ENCODE peak calls at places on chromosomes 3 and 15, in six cellular contexts. G is GM12864, T is heart left ventricle, L is astrocyte of the spinal cord, I is A673, R is HL-60. E is an unnamed sample.
A peak's percentile ranks its signal among the peaks of the same experiment; 100 is the strongest.

GRCh38 chr3:59392116-59392515 is 342.3 kb upstream of the CFAP20DC start:
- DNase-seq in I (no peak), G (no peak), T (no peak), R (no peak), L (no peak), E (no peak)

GRCh38 chr3:101414121-101414520 is 93.7 kb upstream of the IMPG2 start:
- DNase-seq in R (no peak), L (no peak), T (no peak), I (no peak), G (no peak), E (no peak)

GRCh38 chr3:197430961-197431910 is 124.5 kb downstream of the BDH1 start:
- DNase-seq in T (no peak), G (no peak), I (no peak), R (no peak), L (peak; percentile 71), E (no peak)

GRCh38 chr15:92384391-92384790 is 9.3 kb upstream of the ST8SIA2 start:
- DNase-seq in T (no peak), G (no peak), I (no peak), L (no peak), R (no peak), E (no peak)

GRCh38 chr15:75230524-75231371 is 27.4 kb upstream of the GOLGA6C start:
- DNase-seq in T (no peak), G (no peak), I (no peak), L (no peak), R (no peak), E (no peak)

GRCh38 chr3:16242177-16242576 is 22.6 kb downstream of the DPH3 start:
- DNase-seq in T (no peak), G (no peak), L (no peak), R (no peak), I (no peak), E (no peak)

GRCh38 chr3:63914312-63914711 is 2.1 kb upstream of the SCAANT1 start:
- DNase-seq in L (no peak), R (no peak), I (peak; percentile 39), G (no peak), T (no peak), E (no peak)

GRCh38 chr3:39327746-39328349 is 1.7 kb upstream of the CCR8 start:
- DNase-seq in L (no peak), T (no peak), I (no peak), G (no peak), R (no peak), E (peak; percentile 89)

GRCh38 chr3:113728661-113729060 is 17.4 kb downstream of the NAA50 start:
- DNase-seq in L (no peak), G (no peak), I (no peak), T (no peak), R (no peak), E (no peak)

GRCh38 chr15:70264014-70264492 is 166.3 kb upstream of the TLE3 start:
- DNase-seq in G (no peak), I (no peak), T (no peak), L (peak; percentile 36), R (peak; percentile 70), E (no peak)

GRCh38 chr3:135012101-135012500 is 217.0 kb downstream of the EPHB1 start:
- DNase-seq in R (no peak), G (no peak), I (no peak), L (no peak), T (no peak), E (no peak)

GRCh38 chr3:5039585-5039984 is 60.3 kb downstream of the BHLHE40 start:
- DNase-seq in L (no peak), G (no peak), R (no peak), T (no peak), I (no peak), E (no peak)

GRCh38 chr15:34367128-34368081 is at the start of gene LPCAT4:
- DNase-seq in L (peak; percentile 89), G (peak; percentile 77), I (peak; percentile 92), R (peak; percentile 88), T (peak; percentile 94), E (peak; percentile 98)

GRCh38 chr3:46488735-46489361 is 8.9 kb upstream of the RTP3 start:
- DNase-seq in L (peak; percentile 86), T (peak; percentile 95), I (peak; percentile 85), G (peak; percentile 85), R (peak; percentile 94), E (peak; percentile 95)

GRCh38 chr3:39378092-39378491 is 5.1 kb upstream of the SLC25A38 start:
- DNase-seq in T (no peak), R (peak; percentile 45), I (peak; percentile 7), G (no peak), L (peak; percentile 15), E (peak; percentile 85)

GRCh38 chr3:3799173-3800075 is at the start of gene LRRN1:
- DNase-seq in R (peak; percentile 45), L (peak; percentile 33), G (no peak), T (peak; percentile 65), I (no peak), E (peak; percentile 3)

GRCh38 chr3:4950351-4950784 is 28.9 kb upstream of the BHLHE40 start:
- DNase-seq in L (no peak), T (no peak), I (no peak), R (peak; percentile 82), G (no peak), E (no peak)

GRCh38 chr3:194941360-194941955 is 255.8 kb downstream of the FAM43A start:
- DNase-seq in T (no peak), R (no peak), L (no peak), I (no peak), G (no peak), E (no peak)

GRCh38 chr3:16849795-16850194 is 35.0 kb upstream of the PLCL2 start:
- DNase-seq in G (no peak), I (peak; percentile 39), L (peak; percentile 54), T (no peak), R (peak; percentile 43), E (no peak)

GRCh38 chr3:52438104-52438376 is 6.9 kb downstream of the SEMA3G start:
- DNase-seq in R (no peak), T (no peak), L (no peak), I (no peak), G (no peak), E (no peak)

GRCh38 chr3:116201032-116201690 is 244.1 kb downstream of the LSAMP start:
- DNase-seq in G (no peak), L (no peak), I (no peak), T (peak; percentile 12), R (no peak), E (no peak)

GRCh38 chr15:39581501-39582285 is 814 bp downstream of the THBS1 start:
- DNase-seq in I (no peak), R (peak; percentile 46), G (no peak), L (peak; percentile 32), T (peak; percentile 79), E (peak; percentile 21)

GRCh38 chr3:124121379-124122336 is 129.7 kb upstream of the ROPN1 start:
- DNase-seq in I (no peak), L (no peak), R (no peak), T (no peak), G (no peak), E (no peak)

DNA sequence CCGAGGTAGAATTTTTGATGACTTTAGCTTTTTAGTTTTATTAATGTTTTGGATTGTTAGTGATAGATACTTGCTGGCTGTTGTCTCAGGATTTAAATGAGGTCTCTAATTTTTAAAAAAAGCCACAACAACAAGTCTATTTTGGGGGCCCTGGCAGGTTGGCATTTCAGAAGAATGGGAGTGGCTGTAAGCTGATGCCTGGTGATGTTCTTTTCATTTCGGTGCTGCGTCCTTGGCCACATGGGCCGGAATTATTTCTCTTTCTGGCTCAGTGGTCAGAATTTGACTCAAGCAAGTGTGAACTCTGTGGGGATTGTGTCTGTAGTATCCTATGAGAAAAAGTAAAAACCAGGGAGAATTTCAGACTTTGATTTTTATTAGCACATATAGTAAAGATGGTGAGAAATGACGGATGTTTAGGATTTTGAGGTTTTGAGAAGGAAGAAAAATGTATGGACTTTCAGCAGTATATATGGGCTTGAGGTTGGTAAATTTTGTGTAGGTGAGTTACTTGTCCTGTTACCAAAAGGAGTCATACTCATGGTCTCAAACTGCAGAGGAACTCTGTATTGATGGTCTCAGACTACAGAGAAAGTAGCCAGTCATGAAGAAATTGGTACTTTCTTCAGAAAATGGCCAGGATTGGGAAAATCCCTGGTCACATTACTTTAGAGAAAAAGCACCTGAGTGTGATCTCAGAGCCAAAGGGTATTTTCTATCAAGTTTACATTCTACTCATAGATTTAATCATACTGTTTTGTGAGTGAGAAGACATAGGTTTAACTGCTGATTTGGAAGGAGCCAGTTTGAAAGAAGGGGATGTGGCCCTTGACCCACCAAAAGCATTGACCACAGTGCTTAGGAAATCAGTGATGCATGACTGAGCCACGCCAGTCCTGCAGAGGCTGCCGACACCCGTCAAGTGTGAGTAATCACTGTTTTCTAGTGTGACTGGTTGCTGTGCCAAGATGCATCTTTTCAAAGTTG is 203.3 kb downstream of the AKAP13 start:
- DNase-seq in G (peak; percentile 77), L (peak; percentile 39), T (peak; percentile 71), I (no peak), R (no peak), E (peak; percentile 93)
- H3K4me3 ChIP-seq in G (peak overlapping the region; percentile 44), L (no peak overlapping the region), T (peak overlapping the region; percentile 49), I (no peak overlapping the region), R (no peak overlapping the region), E (peak overlapping the region; percentile 42)

GRCh38 chr3:173221010-173221409 is 80.0 kb upstream of the SPATA16 start:
- DNase-seq in R (no peak), G (no peak), L (no peak), T (no peak), I (peak; percentile 55), E (no peak)
- TF ChIP-seq CTCF in R (no peak), G (peak; percentile 40), L (peak; percentile 35), T (peak; percentile 13), I (peak; percentile 69), E (no peak)

GRCh38 chr15:66704019-66704782 is 2.2 kb downstream of the SMAD6 start:
- DNase-seq in R (no peak), G (no peak), T (no peak), I (no peak), L (no peak), E (no peak)

GRCh38 chr15:66706840-66707239 is 4.8 kb downstream of the SMAD6 start:
- DNase-seq in G (no peak), T (no peak), R (no peak), L (no peak), I (no peak), E (no peak)

GRCh38 chr15:66704783-66705113 is 2.7 kb downstream of the SMAD6 start:
- DNase-seq in T (no peak), R (no peak), G (no peak), I (no peak), L (no peak), E (no peak)

GRCh38 chr15:66706225-66706732 is 4.2 kb downstream of the SMAD6 start:
- DNase-seq in I (peak; percentile 57), L (no peak), G (no peak), R (no peak), T (peak; percentile 79), E (no peak)

GRCh38 chr15:66705277-66705927 is 3.4 kb downstream of the SMAD6 start:
- DNase-seq in R (no peak), T (no peak), G (no peak), I (no peak), L (no peak), E (no peak)
- H3K4me3 ChIP-seq in R (no peak overlapping the region), T (peak overlapping the region; percentile 68), G (no peak overlapping the region), I (peak overlapping the region; percentile 63), L (peak overlapping the region; percentile 80), E (no peak overlapping the region)

GRCh38 chr3:150388468-150389418 is 19.4 kb upstream of the TSC22D2 start:
- DNase-seq in T (no peak), R (no peak), I (no peak), G (no peak), L (peak; percentile 33), E (no peak)

GRCh38 chr3:150379469-150379868 is 28.6 kb upstream of the TSC22D2 start:
- DNase-seq in R (no peak), T (no peak), I (no peak), L (no peak), G (no peak), E (no peak)

GRCh38 chr3:150385296-150386242 is 22.5 kb upstream of the TSC22D2 start:
- DNase-seq in R (peak; percentile 13), T (no peak), I (no peak), G (no peak), L (no peak), E (peak; percentile 86)

GRCh38 chr3:150384517-150385212 is 23.4 kb upstream of the TSC22D2 start:
- DNase-seq in I (no peak), T (no peak), G (peak; percentile 94), L (peak; percentile 36), R (peak; percentile 86), E (peak; percentile 96)
- TF ChIP-seq CTCF in I (no peak), T (no peak), G (peak; percentile 67), L (peak; percentile 32), R (peak; percentile 14), E (peak; percentile 54)